ENCODE peak calls at places on chromosomes 2 and 18, in nine cellular contexts. S, X, Z, L, I, N, Y, J and M are unnamed samples.

GRCh38 chr2:130756041-130756720 is 841 bp downstream of the AMER3 start:
- DNase-seq in S (no peak), X (peak; percentile 13), Z (no peak), L (peak; percentile 14), I (no peak), N (no peak), Y (no peak), J (peak; percentile 86), M (peak; percentile 97)

GRCh38 chr2:55947759-55948158 is 24.2 kb upstream of the EFEMP1 start:
- DNase-seq in S (no peak), X (no peak), Z (no peak), L (no peak), I (no peak), N (no peak), Y (no peak), J (no peak), M (no peak)

GRCh38 chr18:62788891-62789290 is 73.5 kb downstream of the PHLPP1 start:
- DNase-seq in S (peak; percentile 60), X (no peak), Z (no peak), L (no peak), I (peak; percentile 24), N (no peak), Y (no peak), J (no peak), M (no peak)

GRCh38 chr2:12728221-12728777 is 11.6 kb downstream of the TRIB2 start:
- DNase-seq in S (no peak), X (no peak), Z (no peak), L (no peak), I (peak; percentile 43), N (no peak), Y (no peak), J (no peak), M (no peak)

GRCh38 chr2:3124921-3125760 is 252.5 kb downstream of the EIPR1 start:
- DNase-seq in S (no peak), X (no peak), Z (no peak), L (no peak), I (no peak), N (no peak), Y (no peak), J (no peak), M (peak; percentile 9)

GRCh38 chr2:170005702-170006101 is 172.2 kb upstream of the MYO3B start:
- DNase-seq in S (no peak), X (peak; percentile 3), Z (no peak), L (no peak), I (no peak), N (no peak), Y (no peak), J (no peak), M (peak; percentile 70)

GRCh38 chr2:80968450-80968849 is 663.9 kb upstream of the LRRTM1 start:
- DNase-seq in S (no peak), X (no peak), Z (no peak), L (no peak), I (no peak), N (no peak), Y (no peak), J (no peak), M (peak; percentile 2)

GRCh38 chr2:20351555-20352229 is 1.0 kb upstream of the PUM2 start:
- DNase-seq in S (peak; percentile 53), X (no peak), Z (no peak), L (no peak), I (no peak), N (no peak), Y (no peak), J (peak; percentile 6), M (no peak)

GRCh38 chr2:27427863-27428212 is 593 bp upstream of the NRBP1 start:
- DNase-seq in S (no peak), X (no peak), Z (no peak), L (no peak), I (no peak), N (no peak), Y (no peak), J (no peak), M (no peak)

GRCh38 chr2:233823731-233824121 is 30.6 kb downstream of the HJURP start:
- DNase-seq in S (no peak), X (no peak), Z (no peak), L (no peak), I (peak; percentile 3), N (no peak), Y (no peak), J (no peak), M (no peak)

GRCh38 chr18:51848702-51849101 is 491.3 kb upstream of the DCC start:
- DNase-seq in S (no peak), X (no peak), Z (no peak), L (no peak), I (no peak), N (no peak), Y (no peak), J (no peak), M (no peak)

GRCh38 chr2:15894459-15895144 is 45.7 kb upstream of the MYCN start:
- DNase-seq in S (no peak), X (no peak), Z (no peak), L (no peak), I (no peak), N (no peak), Y (no peak), J (no peak), M (no peak)

GRCh38 chr2:168461178-168461941 is 5.3 kb downstream of the CERS6 start:
- DNase-seq in S (no peak), X (no peak), Z (no peak), L (no peak), I (no peak), N (no peak), Y (no peak), J (no peak), M (no peak)

GRCh38 chr2:237669129-237669627 is 41.8 kb downstream of the LRRFIP1 start:
- DNase-seq in S (no peak), X (no peak), Z (no peak), L (no peak), I (no peak), N (no peak), Y (no peak), J (no peak), M (no peak)

GRCh38 chr2:237671466-237672173 is 44.2 kb downstream of the LRRFIP1 start:
- DNase-seq in S (no peak), X (no peak), Z (no peak), L (no peak), I (no peak), N (no peak), Y (peak; percentile 21), J (no peak), M (no peak)

GRCh38 chr2:237668440-237668839 is 41.1 kb downstream of the LRRFIP1 start:
- DNase-seq in S (no peak), X (no peak), Z (no peak), L (no peak), I (no peak), N (no peak), Y (no peak), J (no peak), M (no peak)

GRCh38 chr2:237670641-237671040 is 43.3 kb downstream of the LRRFIP1 start:
- DNase-seq in S (no peak), X (no peak), Z (no peak), L (no peak), I (no peak), N (no peak), Y (peak; percentile 64), J (no peak), M (no peak)

GRCh38 chr2:237669628-237670351 is 42.4 kb downstream of the LRRFIP1 start:
- DNase-seq in S (peak; percentile 83), X (no peak), Z (peak; percentile 100), L (no peak), I (peak; percentile 66), N (no peak), Y (peak; percentile 89), J (peak; percentile 59), M (no peak)
- H3K4me3 ChIP-seq in S (no peak overlapping the region), X (no peak overlapping the region), Z (no peak overlapping the region), L (no peak overlapping the region), I (no peak overlapping the region), N (no peak overlapping the region), Y (no peak overlapping the region), J (no peak overlapping the region), M (no peak overlapping the region)

DNA sequence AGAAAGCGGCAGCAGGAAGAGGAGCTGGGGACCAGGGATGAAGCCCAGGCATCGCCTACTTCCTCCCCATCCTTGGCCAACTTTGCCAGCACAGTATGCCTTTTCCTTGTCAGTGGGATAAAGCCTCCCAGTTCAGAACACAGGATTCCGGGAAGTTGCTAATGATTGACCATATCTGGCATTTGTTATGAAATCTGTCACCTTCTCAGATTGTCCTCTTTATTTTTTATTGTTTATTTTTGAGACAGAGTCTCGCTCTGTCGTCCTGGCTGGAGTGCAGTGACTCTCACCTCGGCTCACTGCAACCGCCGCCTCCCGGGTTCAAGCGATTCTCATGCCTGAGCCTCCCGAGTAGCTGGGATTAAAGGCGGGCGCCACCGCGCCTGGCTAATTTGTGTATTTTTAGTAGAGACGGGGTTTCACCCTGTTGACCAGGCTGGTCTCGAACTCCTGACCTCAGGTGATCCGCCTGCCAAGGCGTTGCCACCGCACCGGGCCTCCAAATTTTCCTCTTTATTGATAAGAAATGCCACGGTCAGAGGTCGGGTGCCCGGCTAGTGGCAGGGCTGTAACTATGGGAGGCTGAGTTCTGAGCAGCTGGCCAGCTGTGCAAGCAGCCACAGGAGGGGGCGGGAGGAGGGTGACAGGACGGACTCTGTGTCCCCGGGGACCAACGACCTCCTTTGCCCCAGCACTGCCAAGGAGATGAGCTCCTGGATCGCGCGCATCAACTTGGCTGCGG is 24.4 kb downstream of the PSD4 start:
- DNase-seq in S (no peak), X (no peak), Z (no peak), L (no peak), I (no peak), N (no peak), Y (no peak), J (no peak), M (no peak)
- H3K36me3 ChIP-seq in S (no peaks in the 10 kb centered on the region), X (peaks cover 2% of the 10 kb centered on the region), Z (no peaks in the 10 kb centered on the region), L (no peaks in the 10 kb centered on the region), I (no peaks in the 10 kb centered on the region), N (peaks cover 4% of the 10 kb centered on the region), Y (no peaks in the 10 kb centered on the region), J (no peaks in the 10 kb centered on the region), M (no peaks in the 10 kb centered on the region)

GRCh38 chr18:41690332-41691110 is 264.5 kb upstream of the PIK3C3 start:
- DNase-seq in S (no peak), X (no peak), Z (no peak), L (no peak), I (no peak), N (no peak), Y (no peak), J (peak; percentile 23), M (no peak)
- H3K4me3 ChIP-seq in S (no peak overlapping the region), X (no peak overlapping the region), Z (no peak overlapping the region), L (no peak overlapping the region), I (no peak overlapping the region), N (no peak overlapping the region), Y (no peak overlapping the region), J (no peak overlapping the region), M (no peak overlapping the region)

DNA sequence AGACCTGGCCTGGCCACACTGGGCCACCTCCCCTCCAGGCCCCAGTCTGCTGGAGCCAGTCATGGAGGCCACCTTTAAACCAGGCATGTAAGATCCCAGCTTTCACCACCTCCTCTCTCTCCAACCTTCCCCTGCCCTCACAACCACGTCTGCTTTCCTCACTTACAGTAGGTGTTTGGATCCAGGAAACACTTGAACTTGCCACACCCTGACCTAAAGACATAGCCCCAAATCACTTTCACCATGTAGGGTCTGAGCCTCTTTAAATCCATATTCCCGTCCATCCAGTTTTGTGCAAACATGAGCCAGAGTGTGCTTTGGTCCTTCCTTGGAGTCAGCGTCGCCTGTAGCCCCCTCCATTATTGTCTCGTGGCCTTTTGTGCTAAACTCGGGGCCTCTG is 66.8 kb downstream of the NRP2 start:
- DNase-seq in S (no peak), X (no peak), Z (no peak), L (no peak), I (no peak), N (no peak), Y (no peak), J (no peak), M (no peak)
- H3K36me3 ChIP-seq in S (no peaks in the 10 kb centered on the region), X (peaks cover 16% of the 10 kb centered on the region), Z (peaks cover 77% of the 10 kb centered on the region), L (no peaks in the 10 kb centered on the region), I (no peaks in the 10 kb centered on the region), N (no peaks in the 10 kb centered on the region), Y (no peaks in the 10 kb centered on the region), J (peaks cover 27% of the 10 kb centered on the region), M (no peaks in the 10 kb centered on the region)

GRCh38 chr2:218896501-218897393 is 16.1 kb downstream of the WNT10A start:
- DNase-seq in S (peak; percentile 25), X (peak; percentile 80), Z (peak; percentile 31), L (no peak), I (peak; percentile 67), N (no peak), Y (no peak), J (no peak), M (peak; percentile 91)
- H3K4me3 ChIP-seq in S (no peak overlapping the region), X (no peak overlapping the region), Z (no peak overlapping the region), L (no peak overlapping the region), I (peak overlapping the region; percentile 0), N (peak overlapping the region; percentile 2), Y (no peak overlapping the region), J (no peak overlapping the region), M (no peak overlapping the region)